ENCODE peak calls at places on chromosomes 13 and 19, in seven cellular contexts. I is neural progenitor cell, T is mucosa of descending colon, K is heart left ventricle, Q is Calu3, C is AG09319, U is A549. D is an unnamed sample.

GRCh38 chr19:6209233-6209632 is 70.5 kb downstream of the MLLT1 start:
- DNase-seq in I (no peak), T (no peak), K (no peak), Q (no peak), C (no peak), U (no peak), D (no peak)

GRCh38 chr19:29530549-29531457 is 5.0 kb downstream of the VSTM2B start:
- DNase-seq in I (peak), T (no peak), K (peak), Q (no peak), C (no peak), U (no peak), D (no peak)

GRCh38 chr13:97339019-97339988 is 94.7 kb upstream of the RAP2A start:
- DNase-seq in I (no peak), T (peak), K (no peak), Q (peak), C (peak), U (peak), D (no peak)

GRCh38 chr19:3119782-3120380 is 16.0 kb upstream of the GNA15 start:
- DNase-seq in I (no peak), T (no peak), K (peak), Q (no peak), C (no peak), U (no peak), D (no peak)

GRCh38 chr13:112679381-112679780 is 10.5 kb upstream of the ATP11A start:
- DNase-seq in I (no peak), T (no peak), K (no peak), Q (no peak), C (no peak), U (no peak), D (no peak)

GRCh38 chr13:25881946-25882574 is 169.8 kb downstream of the SHISA2 start:
- DNase-seq in I (peak), T (no peak), K (no peak), Q (no peak), C (no peak), U (no peak), D (no peak)

GRCh38 chr19:14363203-14364097 is 17.8 kb upstream of the ADGRE5 start:
- DNase-seq in I (peak), T (peak), K (peak), Q (peak), C (no peak), U (peak), D (peak)

GRCh38 chr19:16061943-16062342 is 14.4 kb upstream of the TPM4 start:
- DNase-seq in I (no peak), T (no peak), K (no peak), Q (no peak), C (no peak), U (no peak), D (no peak)

GRCh38 chr13:107992542-107992941 is 222.8 kb downstream of the LIG4 start:
- DNase-seq in I (no peak), T (no peak), K (no peak), Q (no peak), C (no peak), U (no peak), D (no peak)

GRCh38 chr19:15300533-15301194 is 31.7 kb downstream of the BRD4 start:
- DNase-seq in I (no peak), T (no peak), K (no peak), Q (no peak), C (peak), U (peak), D (no peak)

GRCh38 chr13:25977671-25978070 is 74.1 kb downstream of the SHISA2 start:
- DNase-seq in I (no peak), T (no peak), K (no peak), Q (no peak), C (no peak), U (no peak), D (no peak)

GRCh38 chr13:26785845-26786630 is 25.5 kb upstream of the GPR12 start:
- DNase-seq in I (peak), T (peak), K (no peak), Q (peak), C (no peak), U (no peak), D (no peak)

DNA sequence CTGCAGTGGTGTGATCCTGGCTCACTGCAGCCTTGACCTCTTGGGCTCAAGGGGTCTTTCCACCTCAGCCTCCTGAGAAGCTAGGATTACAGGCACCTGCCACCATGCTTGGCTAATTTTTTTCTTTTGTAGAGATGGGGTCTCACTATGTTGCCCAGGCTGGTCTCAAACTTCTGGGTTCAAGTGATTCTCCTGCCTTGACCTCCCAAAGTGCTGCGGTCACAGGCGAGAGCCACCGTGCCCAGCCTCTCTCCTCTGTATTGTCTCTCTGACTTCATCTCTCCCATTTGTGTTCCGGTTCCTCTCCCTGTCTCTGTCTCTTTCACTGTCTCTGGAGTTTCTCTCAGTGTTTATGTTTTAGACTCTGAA is 1.7 kb upstream of the C19orf85 start:
- DNase-seq in I (no peak), T (no peak), K (no peak), Q (no peak), C (no peak), U (no peak), D (no peak)
- TF ChIP-seq CTCF in I (no peak), T (no peak), K (no peak), Q (no peak), C (no peak), U (no peak), D (no peak)

GRCh38 chr19:38644719-38645118 is 2.7 kb upstream of the ACTN4 start:
- DNase-seq in I (no peak), T (peak), K (no peak), Q (no peak), C (no peak), U (peak), D (no peak)
- TF ChIP-seq CTCF in I (no peak), T (no peak), K (no peak), Q (no peak), C (no peak), U (no peak), D (no peak)

DNA sequence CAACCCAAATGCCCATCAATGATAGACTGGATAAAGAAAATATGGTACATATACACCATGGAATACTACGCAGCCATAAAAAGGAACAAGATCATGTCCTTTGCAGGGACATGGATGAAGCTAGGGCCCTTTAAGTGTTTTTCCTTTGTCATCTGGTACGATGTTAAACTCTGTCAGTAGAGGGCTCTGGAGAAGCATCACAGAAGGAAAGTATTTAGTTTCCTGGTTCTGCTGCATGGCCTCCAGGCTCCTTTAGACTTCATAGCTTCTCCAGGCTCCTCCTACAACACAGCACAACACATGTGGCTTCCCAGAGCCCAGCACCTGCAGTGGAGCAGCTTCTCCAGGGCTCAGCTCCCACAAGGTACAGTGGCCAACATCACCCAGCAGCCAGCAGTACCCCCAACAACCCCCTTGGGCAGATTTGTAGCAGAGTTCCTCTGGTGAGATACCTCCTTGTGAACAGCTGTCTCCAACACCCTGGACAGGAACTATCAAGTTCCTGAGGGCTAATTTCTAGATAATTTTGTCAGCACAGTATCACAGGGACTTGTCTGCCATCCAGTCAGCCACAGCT is 63.4 kb downstream of the KCTD12 start:
- DNase-seq in I (no peak), T (peak), K (no peak), Q (no peak), C (no peak), U (peak), D (peak)
- TF ChIP-seq CTCF in I (no peak), T (peak), K (no peak), Q (no peak), C (peak), U (no peak), D (no peak)

GRCh38 chr19:12875086-12875485 is 6.2 kb downstream of the DNASE2 start:
- DNase-seq in I (no peak), T (no peak), K (no peak), Q (no peak), C (no peak), U (no peak), D (no peak)

GRCh38 chr19:12872255-12872654 is 9.0 kb downstream of the DNASE2 start:
- DNase-seq in I (no peak), T (no peak), K (no peak), Q (no peak), C (no peak), U (no peak), D (no peak)

GRCh38 chr19:12871681-12872080 is 9.6 kb downstream of the DNASE2 start:
- DNase-seq in I (no peak), T (no peak), K (no peak), Q (no peak), C (no peak), U (no peak), D (no peak)

GRCh38 chr19:12873891-12874745 is 7.1 kb downstream of the DNASE2 start:
- DNase-seq in I (no peak), T (no peak), K (no peak), Q (no peak), C (no peak), U (no peak), D (no peak)

DNA sequence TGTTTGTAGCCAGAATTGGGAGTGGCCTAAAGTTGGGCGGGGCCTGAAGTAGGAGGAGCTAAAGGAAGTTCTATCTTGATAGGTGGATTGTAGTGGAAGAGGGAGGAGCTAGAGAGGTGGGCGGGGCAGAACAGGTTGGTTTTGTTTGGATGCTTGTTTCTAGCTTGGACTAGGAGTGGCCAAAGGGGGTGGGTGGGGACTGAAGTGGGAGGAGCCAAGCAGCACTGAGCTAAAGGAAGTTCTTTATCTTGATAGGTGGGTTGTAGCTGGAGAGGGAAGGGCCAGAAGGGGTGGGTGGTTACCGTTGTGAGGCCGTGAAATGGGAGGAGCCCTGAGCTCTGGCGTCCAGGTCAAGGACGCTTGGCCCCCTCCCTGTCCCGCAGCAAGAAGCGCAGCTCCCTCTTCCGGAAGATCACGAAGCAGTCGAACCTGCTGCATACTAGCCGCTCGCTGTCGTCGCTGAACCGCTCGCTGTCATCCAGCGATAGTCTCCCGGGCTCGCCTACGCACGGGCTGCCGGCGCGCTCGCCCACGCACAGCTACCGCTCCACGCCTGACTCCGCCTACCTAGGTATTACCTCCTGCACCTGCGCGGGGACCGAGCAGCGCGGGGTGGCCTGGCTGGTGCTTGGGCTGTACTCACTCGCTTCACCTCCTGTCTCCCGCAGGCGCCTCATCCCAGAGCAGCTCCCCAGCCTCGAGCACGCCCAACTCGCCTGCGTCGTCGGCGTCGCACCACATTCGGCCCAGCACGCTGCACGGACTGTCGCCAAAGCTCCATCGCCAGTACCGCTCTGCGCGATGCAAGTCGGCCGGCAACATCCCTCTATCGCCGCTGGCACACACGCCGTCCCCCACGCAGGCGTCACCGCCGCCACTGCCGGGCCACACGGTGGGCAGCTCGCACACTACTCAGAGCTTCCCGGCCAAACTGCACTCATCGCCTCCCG is 8.0 kb downstream of the DNASE2 start:
- DNase-seq in I (peak), T (peak), K (peak), Q (peak), C (no peak), U (peak), D (peak)
- TF ChIP-seq CTCF in I (no peak), T (no peak), K (no peak), Q (no peak), C (no peak), U (no peak), D (peak)

DNA sequence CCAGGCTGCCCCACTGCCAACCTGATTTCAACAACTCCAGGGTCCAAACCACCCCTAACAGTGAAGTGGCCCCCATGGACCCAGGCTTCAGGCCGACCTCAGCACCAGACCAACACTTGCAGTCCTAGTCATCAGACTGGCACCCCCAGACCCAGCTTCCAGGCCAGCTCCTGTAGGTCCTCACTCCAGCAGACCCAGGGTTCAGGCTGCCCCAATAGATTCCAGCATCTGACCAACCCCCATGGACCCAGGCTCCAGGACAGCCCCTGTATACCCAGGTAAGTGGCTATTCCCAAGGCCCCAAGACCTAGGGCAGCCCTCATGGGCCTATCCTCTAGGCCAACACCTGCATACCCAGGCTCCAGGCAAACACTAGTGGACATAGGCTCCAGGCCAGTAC is 193.8 kb upstream of the OBI1 start:
- DNase-seq in I (no peak), T (no peak), K (peak), Q (no peak), C (no peak), U (no peak), D (no peak)
- TF ChIP-seq CTCF in I (no peak), T (no peak), K (no peak), Q (no peak), C (no peak), U (no peak), D (no peak)

GRCh38 chr19:38233740-38234251 is 9.8 kb upstream of the DPF1 start:
- DNase-seq in I (peak), T (peak), K (peak), Q (peak), C (no peak), U (peak), D (peak)

GRCh38 chr19:38234615-38235014 is 10.6 kb upstream of the DPF1 start:
- DNase-seq in I (no peak), T (no peak), K (no peak), Q (no peak), C (no peak), U (no peak), D (no peak)

GRCh38 chr19:38228491-38229439 is 4.7 kb upstream of the DPF1 start:
- DNase-seq in I (peak), T (no peak), K (no peak), Q (no peak), C (no peak), U (no peak), D (no peak)

GRCh38 chr19:38229585-38230073 is 5.6 kb upstream of the DPF1 start:
- DNase-seq in I (peak), T (peak), K (peak), Q (peak), C (peak), U (peak), D (peak)

GRCh38 chr19:38231918-38232317 is 7.9 kb upstream of the DPF1 start:
- DNase-seq in I (no peak), T (no peak), K (no peak), Q (no peak), C (no peak), U (no peak), D (no peak)
- TF ChIP-seq CTCF in I (no peak), T (no peak), K (no peak), Q (no peak), C (no peak), U (no peak), D (no peak)